ENCODE peak calls at places on chromosomes 16 and 17, in six cellular contexts. I, W, T, N, F and H are unnamed samples.

GRCh38 chr16:85153656-85154091 is 41.4 kb upstream of the CIBAR2 start:
- DNase-seq in I (no peak), W (no peak), T (no peak), N (no peak), F (no peak), H (no peak)

GRCh38 chr17:76524598-76525512 is 12.7 kb downstream of the CYGB start:
- DNase-seq in I (no peak), W (no peak), T (peak; percentile 78), N (no peak), F (no peak), H (no peak)

GRCh38 chr16:79498928-79499327 is 101.6 kb downstream of the MAF start:
- DNase-seq in I (no peak), W (no peak), T (no peak), N (no peak), F (no peak), H (no peak)

GRCh38 chr16:81004646-81005353 is 1.9 kb downstream of the CMC2 start:
- DNase-seq in I (no peak), W (no peak), T (no peak), N (no peak), F (no peak), H (no peak)

GRCh38 chr16:50299508-50300105 is 33.3 kb downstream of the ADCY7 start:
- DNase-seq in I (no peak), W (no peak), T (no peak), N (no peak), F (no peak), H (no peak)

GRCh38 chr16:25038239-25038954 is 23.2 kb upstream of the ARHGAP17 start:
- DNase-seq in I (no peak), W (no peak), T (no peak), N (no peak), F (no peak), H (no peak)

GRCh38 chr16:30541502-30542329 is 7.1 kb upstream of the ZNF747 start:
- DNase-seq in I (no peak), W (no peak), T (no peak), N (no peak), F (no peak), H (no peak)

GRCh38 chr16:86668136-86668535 is 89.8 kb downstream of the FOXL1 start:
- DNase-seq in I (no peak), W (no peak), T (no peak), N (no peak), F (no peak), H (no peak)

GRCh38 chr16:22161999-22162657 is at the start of gene SDR42E2:
- DNase-seq in I (no peak), W (no peak), T (peak; percentile 24), N (peak; percentile 22), F (no peak), H (no peak)

GRCh38 chr16:84055366-84055765 is 12.8 kb upstream of the SLC38A8 start:
- DNase-seq in I (no peak), W (no peak), T (peak; percentile 34), N (no peak), F (no peak), H (no peak)

GRCh38 chr16:50526796-50527195 is 21.4 kb upstream of the NKD1 start:
- DNase-seq in I (peak; percentile 13), W (no peak), T (no peak), N (no peak), F (no peak), H (peak; percentile 73)

GRCh38 chr16:56371383-56371937 is 53.9 kb downstream of the AMFR start:
- DNase-seq in I (no peak), W (no peak), T (no peak), N (no peak), F (no peak), H (no peak)

GRCh38 chr16:19884021-19884485 is 595 bp downstream of the GPRC5B start:
- DNase-seq in I (no peak), W (no peak), T (peak; percentile 39), N (peak; percentile 26), F (no peak), H (no peak)

GRCh38 chr17:40542562-40543411 is 22.5 kb downstream of the CCR7 start:
- DNase-seq in I (no peak), W (no peak), T (peak; percentile 44), N (no peak), F (no peak), H (peak; percentile 93)

GRCh38 chr16:89334988-89335802 is 117.7 kb downstream of the ZNF778 start:
- DNase-seq in I (no peak), W (no peak), T (no peak), N (no peak), F (no peak), H (no peak)

GRCh38 chr17:61783120-61783519 is 80.2 kb downstream of the BRIP1 start:
- DNase-seq in I (no peak), W (no peak), T (no peak), N (no peak), F (no peak), H (no peak)

GRCh38 chr17:29176500-29177351 is 3.5 kb downstream of the MYO18A start:
- DNase-seq in I (peak; percentile 62), W (no peak), T (peak; percentile 91), N (peak; percentile 53), F (no peak), H (no peak)

GRCh38 chr17:81435636-81436293 is 40.5 kb downstream of the BAHCC1 start:
- DNase-seq in I (no peak), W (no peak), T (no peak), N (no peak), F (no peak), H (no peak)

GRCh38 chr17:2068101-2068518 is 13.2 kb downstream of the HIC1 start:
- DNase-seq in I (no peak), W (no peak), T (no peak), N (no peak), F (no peak), H (no peak)

GRCh38 chr16:23254338-23254737 is 47.8 kb upstream of the SCNN1B start:
- DNase-seq in I (no peak), W (peak; percentile 62), T (no peak), N (no peak), F (no peak), H (no peak)

GRCh38 chr16:48129926-48130325 is 25.9 kb downstream of the ABCC12 start:
- DNase-seq in I (no peak), W (no peak), T (no peak), N (no peak), F (no peak), H (no peak)

GRCh38 chr17:44133918-44134476 is 7.7 kb upstream of the HROB start:
- DNase-seq in I (no peak), W (no peak), T (no peak), N (no peak), F (no peak), H (no peak)

GRCh38 chr17:75237100-75238014 is 24.0 kb downstream of the GGA3 start:
- DNase-seq in I (no peak), W (no peak), T (no peak), N (no peak), F (no peak), H (no peak)

GRCh38 chr16:84966150-84966447 is 45.2 kb downstream of the ZDHHC7 start:
- DNase-seq in I (no peak), W (no peak), T (no peak), N (no peak), F (no peak), H (no peak)

GRCh38 chr17:8954339-8954738 is 11.2 kb downstream of the PIK3R5 start:
- DNase-seq in I (no peak), W (no peak), T (no peak), N (no peak), F (no peak), H (peak; percentile 65)

GRCh38 chr17:74840500-74840899 is 19.2 kb downstream of the GRIN2C start:
- DNase-seq in I (no peak), W (no peak), T (no peak), N (no peak), F (no peak), H (no peak)

GRCh38 chr16:84358601-84359295 is 9.6 kb upstream of the ATP2C2 start:
- DNase-seq in I (no peak), W (no peak), T (no peak), N (no peak), F (no peak), H (no peak)

GRCh38 chr17:66290097-66290722 is 12.2 kb upstream of the PRKCA start:
- DNase-seq in I (no peak), W (no peak), T (no peak), N (no peak), F (no peak), H (no peak)

GRCh38 chr17:77234695-77235094 is 93.9 kb downstream of the SEC14L1 start:
- DNase-seq in I (no peak), W (no peak), T (no peak), N (no peak), F (no peak), H (no peak)

DNA sequence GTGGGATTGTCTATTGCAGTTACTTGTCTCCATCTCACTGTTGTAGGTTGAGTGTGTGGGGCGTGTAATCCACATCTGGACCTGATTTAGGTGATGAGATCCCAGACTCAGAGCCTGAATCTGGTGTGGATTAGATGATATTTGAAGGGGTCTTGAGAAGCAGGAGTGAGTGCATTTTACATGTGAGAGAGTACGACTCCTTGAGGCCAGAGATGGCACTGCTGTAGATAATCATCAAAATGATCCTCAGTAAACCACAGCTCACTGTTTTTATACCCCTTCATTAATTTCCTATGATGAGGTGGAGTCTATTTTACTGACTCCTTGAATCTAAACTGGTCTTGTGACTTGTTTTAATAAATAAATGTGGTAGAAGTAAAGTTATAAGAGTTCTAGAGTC is 732.5 kb downstream of the KCNJ2 start:
- DNase-seq in I (no peak), W (no peak), T (no peak), N (no peak), F (no peak), H (no peak)
- TF ChIP-seq CTCF in I (no peak), W (no peak), T (no peak), N (no peak), F (peak; percentile 10), H (no peak)

GRCh38 chr17:5793157-5793556 is 208.8 kb upstream of the NLRP1 start:
- DNase-seq in I (no peak), W (no peak), T (no peak), N (no peak), F (no peak), H (no peak)
- TF ChIP-seq CTCF in I (peak; percentile 68), W (peak; percentile 24), T (no peak), N (peak; percentile 66), F (peak; percentile 11), H (peak; percentile 14)

GRCh38 chr17:18183334-18184142 is at the start of gene ALKBH5:
- DNase-seq in I (peak; percentile 99), W (peak; percentile 99), T (peak; percentile 97), N (peak; percentile 94), F (peak; percentile 98), H (peak; percentile 99)
- TF ChIP-seq CTCF in I (peak; percentile 42), W (peak; percentile 35), T (no peak), N (peak; percentile 45), F (no peak), H (peak; percentile 46)

DNA sequence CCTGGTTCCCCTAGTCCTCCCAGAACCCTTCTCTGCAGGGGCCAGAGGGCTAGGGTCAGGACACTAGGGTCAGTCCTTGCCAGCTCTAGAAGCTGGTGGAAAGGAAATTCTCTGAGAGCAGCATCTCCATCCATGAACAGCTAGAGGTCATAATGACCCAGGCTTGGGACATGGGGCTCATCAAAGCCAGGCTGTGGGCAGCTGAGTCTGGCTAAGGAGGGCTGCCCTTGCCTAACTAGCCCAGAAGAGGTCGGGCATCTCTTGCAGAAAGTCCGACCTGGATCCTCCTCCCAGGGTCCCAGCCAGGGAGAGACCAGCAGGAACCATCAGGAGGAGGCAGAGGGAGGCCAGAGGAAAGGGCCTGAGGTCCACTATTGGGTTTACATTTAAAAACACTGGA is 4.3 kb downstream of the MPO start:
- DNase-seq in I (no peak), W (no peak), T (no peak), N (no peak), F (no peak), H (peak; percentile 64)
- TF ChIP-seq CTCF in I (no peak), W (no peak), T (no peak), N (no peak), F (no peak), H (no peak)